ENCODE peak calls at places on chromosomes 12 and 14, in four cellular contexts. P is body of pancreas; I is IMR-90; Q is CD4-positive, alpha-beta T cell. K is an unnamed sample.

GRCh38 chr12:131335456-131335855 is 375.4 kb upstream of the SFSWAP start:
- DNase-seq in P (no peak), I (no peak), Q (no peak), K (no peak)

GRCh38 chr14:21913759-21914158 is 240.1 kb upstream of the OR4E1 start:
- DNase-seq in P (peak), I (peak), Q (peak), K (no peak)

GRCh38 chr12:130953783-130954543 is at the start of gene ADGRD1:
- DNase-seq in P (peak), I (peak), Q (no peak), K (no peak)

GRCh38 chr14:70707138-70708038 is 65.7 kb downstream of the TTC9 start:
- DNase-seq in P (peak), I (peak), Q (no peak), K (no peak)

GRCh38 chr14:33475623-33476022 is 475.3 kb downstream of the EGLN3 start:
- DNase-seq in P (peak), I (no peak), Q (no peak), K (no peak)

GRCh38 chr14:103519043-103519836 is 3.4 kb downstream of the CKB start:
- DNase-seq in P (no peak), I (no peak), Q (no peak), K (no peak)

GRCh38 chr12:53251477-53252348 is 16.4 kb upstream of the ESPL1 start:
- DNase-seq in P (peak), I (peak), Q (peak), K (peak)

GRCh38 chr12:131861261-131862083 is 33.0 kb upstream of the ULK1 start:
- DNase-seq in P (no peak), I (no peak), Q (no peak), K (no peak)

GRCh38 chr12:113196996-113197395 is 11.5 kb downstream of the RITA1 start:
- DNase-seq in P (peak), I (peak), Q (peak), K (peak)

GRCh38 chr14:105168496-105168978 is at the start of gene JAG2:
- DNase-seq in P (peak), I (no peak), Q (peak), K (peak)

DNA sequence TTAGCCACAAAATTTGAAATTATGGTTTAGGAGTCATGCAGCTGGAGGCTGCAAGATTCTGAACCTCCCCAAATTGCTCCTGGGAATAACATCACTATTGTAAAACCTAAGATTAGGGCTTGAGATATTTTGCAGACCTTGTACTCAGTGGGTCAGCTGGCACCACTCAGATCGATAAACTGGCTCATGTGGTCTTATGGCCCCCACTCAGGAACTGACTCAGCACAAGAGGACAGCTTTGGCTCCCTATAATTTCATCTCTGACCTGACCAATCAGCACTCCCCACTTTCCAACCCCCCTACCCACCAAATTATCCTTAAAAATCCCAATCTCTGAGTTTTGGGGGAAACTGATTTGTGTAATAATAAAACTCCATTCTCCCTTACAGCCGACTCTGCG is 161.6 kb downstream of the BRMS1L start:
- DNase-seq in P (no peak), I (no peak), Q (no peak), K (no peak)
- H3K27ac ChIP-seq in P (no peak), I (no peak), Q (no peak), K (peak)

GRCh38 chr12:2347844-2348476 is 295.2 kb downstream of the CACNA1C start:
- DNase-seq in P (no peak), I (peak), Q (no peak), K (no peak)
- H3K27ac ChIP-seq in P (no peak), I (peak), Q (no peak), K (no peak)

DNA sequence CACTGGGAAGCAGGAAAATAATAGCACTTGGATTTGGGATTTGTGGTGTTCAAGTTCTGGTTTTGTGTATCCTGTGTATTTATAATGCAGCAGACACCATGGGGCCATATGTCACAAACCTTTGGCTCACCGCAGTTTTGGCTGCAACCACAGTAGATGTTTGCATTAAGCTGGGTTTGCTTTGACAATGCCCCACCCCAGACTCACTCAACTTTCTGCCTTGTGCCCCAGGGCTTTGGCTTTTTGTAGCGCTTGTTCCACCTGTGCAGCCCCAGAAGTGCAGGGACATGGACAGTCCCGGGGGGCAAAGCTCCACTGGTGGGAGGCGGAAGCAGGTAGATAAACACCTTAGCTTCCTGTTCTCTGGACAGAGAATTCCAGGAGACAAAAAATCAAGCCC is 446.9 kb downstream of the MED13L start:
- DNase-seq in P (no peak), I (no peak), Q (no peak), K (no peak)
- H3K27ac ChIP-seq in P (no peak), I (no peak), Q (no peak), K (no peak)

GRCh38 chr14:91927800-91928199 is 19.7 kb downstream of the FBLN5 start:
- DNase-seq in P (no peak), I (no peak), Q (no peak), K (no peak)

GRCh38 chr14:91927216-91927615 is 20.3 kb downstream of the FBLN5 start:
- DNase-seq in P (no peak), I (peak), Q (no peak), K (no peak)

GRCh38 chr14:91924871-91925726 is 22.4 kb downstream of the FBLN5 start:
- DNase-seq in P (no peak), I (no peak), Q (no peak), K (no peak)

GRCh38 chr14:91925727-91926121 is 21.8 kb downstream of the FBLN5 start:
- DNase-seq in P (no peak), I (no peak), Q (no peak), K (no peak)

DNA sequence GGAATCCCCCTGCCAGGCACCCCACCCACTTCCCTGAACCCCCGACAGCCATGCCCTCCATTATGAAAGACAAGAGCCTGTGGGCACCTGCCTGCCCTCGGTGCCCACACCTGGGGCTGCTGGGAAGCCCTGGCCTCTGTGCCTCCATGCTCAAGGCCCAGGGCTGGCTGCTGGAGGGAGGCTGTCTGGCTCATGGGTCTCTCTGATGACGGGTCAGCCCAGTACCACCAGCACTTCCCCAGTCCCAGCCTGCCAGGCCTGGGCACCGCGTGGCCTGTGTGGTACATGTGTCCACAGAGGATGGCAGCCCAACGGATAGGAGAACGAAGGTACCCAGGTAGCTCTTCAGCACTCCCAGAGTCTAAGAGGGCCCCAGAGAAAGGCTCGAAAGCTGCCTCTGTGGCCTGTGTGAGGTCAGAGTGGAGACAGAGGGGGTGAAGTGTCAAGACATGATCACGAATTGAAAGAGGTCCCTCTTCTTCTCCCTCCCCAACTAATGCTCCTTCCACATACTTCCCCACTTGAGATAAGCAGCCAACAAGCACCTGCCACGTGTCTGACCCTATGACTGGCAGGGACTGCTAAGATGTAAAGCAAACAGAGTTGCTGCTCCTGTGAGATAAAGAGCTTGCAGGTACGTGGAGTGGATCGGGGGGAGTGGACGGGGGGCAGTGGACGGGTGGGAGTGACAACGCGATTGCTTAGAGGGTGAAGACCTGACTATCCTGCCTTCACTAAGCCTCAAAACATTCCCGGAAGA is 21.2 kb downstream of the FBLN5 start:
- DNase-seq in P (no peak), I (no peak), Q (no peak), K (no peak)
- H3K27ac ChIP-seq in P (no peak), I (no peak), Q (no peak), K (no peak)

GRCh38 chr14:67538501-67538900 is 5.4 kb downstream of the PLEKHH1 start:
- DNase-seq in P (no peak), I (no peak), Q (no peak), K (no peak)
- H3K27ac ChIP-seq in P (no peak), I (no peak), Q (no peak), K (peak)

DNA sequence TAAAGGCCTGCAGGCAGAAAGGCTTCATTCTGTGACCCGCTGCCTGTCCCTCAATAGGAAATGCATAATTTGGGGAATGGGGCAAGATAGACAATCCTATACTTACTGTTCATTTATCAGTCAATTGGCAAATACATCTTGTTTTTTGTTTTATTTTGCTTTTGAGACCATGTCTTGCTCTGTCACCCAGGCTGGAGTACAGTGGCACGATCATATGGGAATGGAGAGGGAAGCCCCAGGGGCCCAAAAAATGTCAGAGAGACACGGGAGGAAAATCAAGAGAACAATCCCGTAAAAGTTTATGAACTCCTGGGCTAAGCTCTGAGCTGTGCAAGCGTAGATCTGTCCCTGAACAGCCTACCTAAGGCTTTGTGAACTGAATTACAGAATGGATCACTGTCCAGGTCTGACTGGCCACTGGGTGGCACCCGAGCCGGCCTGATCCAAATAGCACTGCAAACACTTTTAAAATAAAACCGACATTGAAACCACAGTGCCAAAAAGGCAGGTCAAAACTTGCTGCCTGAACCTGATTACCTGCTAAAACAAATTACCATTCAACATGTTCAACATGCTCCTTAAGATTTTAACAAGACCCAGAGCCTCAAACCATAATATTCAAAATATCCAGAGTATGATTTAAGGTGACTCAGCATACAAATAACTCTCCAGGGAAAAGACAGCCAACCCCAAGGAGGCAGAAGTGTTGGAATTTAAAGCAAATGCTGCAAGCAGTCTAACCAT is 11.8 kb downstream of the COPS7A start:
- DNase-seq in P (peak), I (peak), Q (peak), K (peak)
- H3K27ac ChIP-seq in P (no peak), I (no peak), Q (no peak), K (no peak)

K was measured in caudate nucleus.